ENCODE peak calls at places on chromosomes 6 and 20, in four cellular contexts. C, G, L and D are unnamed samples.

GRCh38 chr20:18840248-18840645 is 26.7 kb downstream of the SCP2D1 start:
- DNase-seq in G (no peak), C (no peak), L (no peak), D (no peak)

GRCh38 chr6:87483929-87484328 is 11.2 kb downstream of the SLC35A1 start:
- DNase-seq in G (peak), C (no peak), L (peak), D (peak)

GRCh38 chr6:27288136-27289044 is 23.7 kb downstream of the POM121L2 start:
- DNase-seq in G (no peak), C (no peak), L (no peak), D (no peak)

GRCh38 chr6:143063631-143064030 is 2.9 kb downstream of the AIG1 start:
- DNase-seq in L (no peak), C (no peak), G (no peak), D (no peak)

GRCh38 chr20:58867211-58867610 is 14.7 kb downstream of the GNAS start:
- DNase-seq in G (no peak), L (no peak), C (no peak), D (no peak)

GRCh38 chr20:32215147-32215546 is 7.5 kb downstream of the POFUT1 start:
- DNase-seq in L (no peak), G (no peak), C (no peak), D (no peak)

GRCh38 chr6:33581186-33581585 is 1.1 kb upstream of the BAK1 start:
- DNase-seq in G (no peak), C (no peak), L (no peak), D (no peak)

GRCh38 chr6:129099696-129100095 is 216.8 kb downstream of the LAMA2 start:
- DNase-seq in L (no peak), C (no peak), G (no peak), D (no peak)

GRCh38 chr6:167930300-167930699 is 67.2 kb upstream of the KIF25 start:
- DNase-seq in L (no peak), G (no peak), C (no peak), D (no peak)

GRCh38 chr6:12343440-12344162 is 53.4 kb downstream of the EDN1 start:
- DNase-seq in C (no peak), G (no peak), L (no peak), D (no peak)

GRCh38 chr6:166366921-166367320 is 15.8 kb downstream of the MPC1 start:
- DNase-seq in G (no peak), L (no peak), C (no peak), D (no peak)

GRCh38 chr20:63701329-63702035 is 5.0 kb downstream of the TNFRSF6B start:
- DNase-seq in L (no peak), C (no peak), G (no peak), D (no peak)

GRCh38 chr6:107713214-107713962 is 110.7 kb downstream of the SCML4 start:
- DNase-seq in G (no peak), C (no peak), L (no peak), D (peak)